ENCODE peak calls at places on chromosome 6, in five cellular contexts. D is stimulated activated CD8-positive, alpha-beta memory T cell treated with anti-CD3 and anti-CD28 coated beads, Interleukin-15, amount 100 ng/mL, for 24 hours; N is astrocyte of the cerebellum; T is GF-D8; I is left ventricle myocardium inferior. V is an unnamed sample.

GRCh38 chr6:32087574-32088486 is 21.3 kb downstream of the TNXB start:
- DNase-seq in D (peak), N (no peak), T (no peak), I (peak), V (peak)

GRCh38 chr6:75065524-75065923 is 140.3 kb downstream of the COL12A1 start:
- DNase-seq in D (no peak), N (peak), T (no peak), I (no peak), V (no peak)

GRCh38 chr6:27545271-27546046 is 72.6 kb upstream of the ZNF184 start:
- DNase-seq in D (peak), N (no peak), T (no peak), I (no peak), V (no peak)

GRCh38 chr6:28315628-28316027 is 20.3 kb downstream of the ZSCAN31 start:
- DNase-seq in D (no peak), N (no peak), T (no peak), I (no peak), V (no peak)

GRCh38 chr6:1461736-1462135 is 72.4 kb downstream of the FOXF2 start:
- DNase-seq in D (no peak), N (no peak), T (no peak), I (no peak), V (no peak)

GRCh38 chr6:93786474-93787330 is 367.3 kb upstream of the EPHA7 start:
- DNase-seq in D (no peak), N (no peak), T (no peak), I (no peak), V (no peak)

GRCh38 chr6:36224918-36225461 is 28.4 kb downstream of the BRPF3 start:
- DNase-seq in D (no peak), N (no peak), T (no peak), I (no peak), V (no peak)

GRCh38 chr6:170276369-170277057 is 14.4 kb downstream of the DLL1 start:
- DNase-seq in D (no peak), N (no peak), T (no peak), I (peak), V (no peak)

GRCh38 chr6:90463359-90463758 is 123.5 kb downstream of the MAP3K7 start:
- DNase-seq in D (no peak), N (no peak), T (no peak), I (no peak), V (no peak)

GRCh38 chr6:73521351-73522254 is 771 bp upstream of the EEF1A1 start:
- DNase-seq in D (peak), N (peak), T (peak), I (peak), V (no peak)